ENCODE peak calls at places on chromosome 15, in five cellular contexts. Y is cardiac muscle cell, B is astrocyte, T is right atrium auricular region, F is psoas muscle. U is an unnamed sample.

GRCh38 chr15:92617197-92618037 is 38.2 kb downstream of the FAM174B start:
- DNase-seq in F (peak; percentile 76), B (peak; percentile 82), Y (peak; percentile 93), T (peak; percentile 74), U (peak; percentile 99)

GRCh38 chr15:34609658-34610057 is 26.2 kb upstream of the GOLGA8B start:
- DNase-seq in F (no peak), B (no peak), Y (no peak), T (no peak), U (peak; percentile 56)

GRCh38 chr15:40343512-40343911 is 2.8 kb upstream of the CCDC9B start:
- DNase-seq in B (peak; percentile 97), F (no peak), T (no peak), Y (peak; percentile 93), U (peak; percentile 93)

GRCh38 chr15:61598655-61599054 is 369.6 kb upstream of the RORA start:
- DNase-seq in Y (no peak), T (no peak), F (no peak), B (no peak), U (no peak)

GRCh38 chr15:95495033-95495541 is 835.4 kb upstream of the NR2F2 start:
- DNase-seq in B (peak; percentile 21), F (no peak), Y (peak; percentile 18), T (no peak), U (no peak)

GRCh38 chr15:48858401-48858800 is 19.5 kb upstream of the EID1 start:
- DNase-seq in T (no peak), Y (peak; percentile 57), F (no peak), B (peak; percentile 65), U (no peak)

GRCh38 chr15:43187544-43188155 is 2.4 kb downstream of the CCNDBP1 start:
- DNase-seq in B (peak; percentile 36), F (no peak), T (no peak), Y (peak; percentile 72), U (peak; percentile 58)

GRCh38 chr15:58401276-58401675 is 30.5 kb upstream of the LIPC start:
- DNase-seq in Y (no peak), F (no peak), B (no peak), T (no peak), U (no peak)

GRCh38 chr15:22979699-22980188 is 424 bp downstream of the CYFIP1 start:
- DNase-seq in Y (peak; percentile 42), F (peak; percentile 41), T (no peak), B (no peak), U (peak; percentile 56)

GRCh38 chr15:84942456-84942855 is 39.2 kb upstream of the PDE8A start:
- DNase-seq in T (no peak), F (no peak), B (no peak), Y (no peak), U (no peak)

GRCh38 chr15:36905908-36906307 is 194.4 kb downstream of the MEIS2 start:
- DNase-seq in F (no peak), Y (peak; percentile 90), B (peak; percentile 85), T (no peak), U (peak; percentile 60)

GRCh38 chr15:77437264-77437663 is 16.6 kb downstream of the HMG20A start:
- DNase-seq in B (no peak), F (no peak), T (no peak), Y (no peak), U (no peak)

GRCh38 chr15:51907136-51907862 is 64.3 kb downstream of the LEO1 start:
- DNase-seq in T (no peak), F (no peak), Y (no peak), B (peak; percentile 25), U (no peak)

GRCh38 chr15:73932381-73933191 is 6.3 kb downstream of the LOXL1 start:
- DNase-seq in F (no peak), T (no peak), B (no peak), Y (no peak), U (peak; percentile 61)

GRCh38 chr15:81653259-81653658 is 279.2 kb upstream of the TMC3 start:
- DNase-seq in T (no peak), Y (no peak), F (no peak), B (no peak), U (no peak)

GRCh38 chr15:52466134-52466701 is 62.5 kb downstream of the MYO5A start:
- DNase-seq in T (no peak), B (no peak), Y (no peak), F (peak; percentile 37), U (no peak)

GRCh38 chr15:57375827-57376694 is at the start of gene CGNL1:
- DNase-seq in Y (peak; percentile 62), T (no peak), F (peak; percentile 36), B (no peak), U (peak; percentile 49)

GRCh38 chr15:78873796-78874761 is 1.4 kb downstream of the MORF4L1 start:
- DNase-seq in T (no peak), B (peak; percentile 6), F (no peak), Y (no peak), U (no peak)

GRCh38 chr15:73983211-73983727 is 8.8 kb downstream of the STOML1 start:
- DNase-seq in B (peak; percentile 66), T (peak; percentile 71), F (peak; percentile 76), Y (peak; percentile 86), U (peak; percentile 69)

GRCh38 chr15:50244959-50245624 is 20.4 kb downstream of the HDC start:
- DNase-seq in F (no peak), Y (no peak), T (no peak), B (no peak), U (no peak)

GRCh38 chr15:27665002-27665401 is 434.1 kb downstream of the OCA2 start:
- DNase-seq in B (no peak), F (no peak), T (no peak), Y (no peak), U (no peak)

GRCh38 chr15:79562538-79563298 is 130.6 kb downstream of the MINAR1 start:
- DNase-seq in T (no peak), F (no peak), Y (no peak), B (no peak), U (no peak)

GRCh38 chr15:87981969-87982368 is 274.6 kb downstream of the NTRK3 start:
- DNase-seq in F (no peak), Y (no peak), B (peak; percentile 23), T (no peak), U (no peak)

GRCh38 chr15:99169769-99170311 is 65.0 kb downstream of the SYNM start:
- DNase-seq in F (no peak), Y (peak; percentile 86), T (no peak), B (peak; percentile 90), U (no peak)

GRCh38 chr15:35000511-35000910 is 12.4 kb upstream of the ZNF770 start:
- DNase-seq in F (peak; percentile 32), B (peak; percentile 77), Y (peak; percentile 57), T (no peak), U (no peak)

GRCh38 chr15:51401872-51402517 is 60.5 kb downstream of the GLDN start:
- DNase-seq in F (peak; percentile 18), T (peak; percentile 69), Y (peak; percentile 62), B (no peak), U (peak; percentile 13)

DNA sequence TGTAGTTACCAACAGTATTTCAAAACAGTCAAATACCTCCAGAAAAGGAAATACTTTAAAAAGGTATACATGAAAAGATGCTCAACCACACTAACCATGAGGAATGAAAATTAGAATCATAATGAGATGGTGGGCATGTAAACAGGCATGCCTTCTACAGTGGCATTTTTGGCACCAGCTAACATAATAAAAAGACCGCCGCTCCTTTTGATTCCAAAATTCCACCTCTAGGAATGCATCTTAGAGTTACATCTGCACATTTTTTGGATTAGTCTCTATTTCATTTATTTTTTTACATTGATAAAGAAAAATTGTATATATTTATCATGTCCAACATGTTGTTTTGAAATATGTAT is 37.0 kb upstream of the SPTBN5 start:
- DNase-seq in Y (no peak), T (no peak), B (no peak), F (no peak), U (no peak)
- H3K4me1 ChIP-seq in Y (peaks cover 17% of the 10 kb centered on the region), T (peaks cover 96% of the 10 kb centered on the region), B (peaks cover 54% of the 10 kb centered on the region), F (peaks cover 53% of the 10 kb centered on the region), U (peaks cover 93% of the 10 kb centered on the region)

DNA sequence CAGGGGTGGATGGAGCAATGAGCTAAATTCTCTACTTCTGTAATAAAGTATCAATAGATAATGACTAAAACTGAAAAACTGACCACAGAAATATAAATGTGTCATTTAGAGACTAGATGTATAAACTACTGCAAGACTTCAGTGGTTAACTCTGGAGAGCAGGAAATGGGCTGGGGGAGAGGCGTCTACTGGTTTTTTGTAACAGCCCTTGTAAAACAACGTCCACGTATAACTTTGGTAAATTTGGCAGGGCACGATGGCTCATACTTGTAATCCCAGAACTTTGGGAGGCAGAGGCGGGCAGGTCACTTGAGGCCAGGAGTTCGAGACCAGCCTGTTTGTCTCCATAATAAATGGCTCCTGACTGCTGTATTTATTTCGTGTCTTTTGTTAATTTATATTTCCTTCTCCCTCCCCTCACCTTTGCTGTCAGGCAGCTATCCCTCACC is 12.5 kb downstream of the RAB27A start:
- DNase-seq in F (no peak), B (peak; percentile 76), T (no peak), Y (peak; percentile 48), U (no peak)
- H3K4me1 ChIP-seq in F (no peaks in the 10 kb centered on the region), B (peaks cover 17% of the 10 kb centered on the region), T (no peaks in the 10 kb centered on the region), Y (no peaks in the 10 kb centered on the region), U (peaks cover 26% of the 10 kb centered on the region)

GRCh38 chr15:100169615-100170279 is 172.0 kb downstream of the ADAMTS17 start:
- DNase-seq in Y (no peak), B (no peak), F (no peak), T (no peak), U (no peak)

GRCh38 chr15:100171411-100171810 is 170.4 kb downstream of the ADAMTS17 start:
- DNase-seq in T (no peak), F (no peak), B (no peak), Y (no peak), U (no peak)

GRCh38 chr15:100172356-100173024 is 169.3 kb downstream of the ADAMTS17 start:
- DNase-seq in B (no peak), Y (no peak), T (no peak), F (no peak), U (no peak)

GRCh38 chr15:100170280-100170654 is 171.5 kb downstream of the ADAMTS17 start:
- DNase-seq in F (no peak), B (no peak), T (no peak), Y (no peak), U (no peak)

GRCh38 chr15:100170673-100171210 is 171.0 kb downstream of the ADAMTS17 start:
- DNase-seq in F (no peak), Y (no peak), T (no peak), B (no peak), U (no peak)
- H3K4me1 ChIP-seq in F (peaks cover 18% of the 10 kb centered on the region), Y (no peaks in the 10 kb centered on the region), T (no peaks in the 10 kb centered on the region), B (no peaks in the 10 kb centered on the region), U (no peaks in the 10 kb centered on the region)

GRCh38 chr15:47742742-47743141 is 25.4 kb downstream of the SEMA6D start:
- DNase-seq in T (no peak), Y (no peak), B (no peak), F (no peak), U (no peak)

GRCh38 chr15:47743886-47744285 is 26.6 kb downstream of the SEMA6D start:
- DNase-seq in B (no peak), Y (no peak), T (no peak), F (no peak), U (no peak)

GRCh38 chr15:47744973-47745372 is 27.7 kb downstream of the SEMA6D start:
- DNase-seq in F (no peak), T (no peak), Y (no peak), B (no peak), U (no peak)

GRCh38 chr15:47743385-47743784 is 26.1 kb downstream of the SEMA6D start:
- DNase-seq in T (no peak), Y (no peak), F (no peak), B (no peak), U (no peak)

GRCh38 chr15:47744496-47744895 is 27.2 kb downstream of the SEMA6D start:
- DNase-seq in Y (no peak), F (no peak), T (no peak), B (no peak), U (no peak)
- H3K4me1 ChIP-seq in Y (peaks cover 51% of the 10 kb centered on the region), F (peaks cover 19% of the 10 kb centered on the region), T (peaks cover 44% of the 10 kb centered on the region), B (no peaks in the 10 kb centered on the region), U (peaks cover 3% of the 10 kb centered on the region)

GRCh38 chr15:71328453-71328852 is 213.2 kb downstream of the THSD4 start:
- DNase-seq in B (no peak), F (no peak), T (peak; percentile 2), Y (no peak), U (no peak)
- H3K4me1 ChIP-seq in B (peaks cover 27% of the 10 kb centered on the region), F (peaks cover 36% of the 10 kb centered on the region), T (peaks cover 39% of the 10 kb centered on the region), Y (no peaks in the 10 kb centered on the region), U (peaks cover 11% of the 10 kb centered on the region)

U was measured in endothelial cell of umbilical vein.